ENCODE peak calls at places on chromosomes 4 and X, in nine cellular contexts. K, L, R, I, H, B, G, Y and C are unnamed samples.
A peak's percentile ranks its signal among the peaks of the same experiment; 100 is the strongest.

GRCh38 chr4:159682996-159683395 is 580.1 kb downstream of the RAPGEF2 start:
- DNase-seq in Y (no peak), H (no peak), K (no peak), B (no peak), L (no peak), G (no peak), I (no peak), R (no peak), C (peak; percentile 52)

GRCh38 chrX:41946230-41946629 is 22.9 kb upstream of the CASK start:
- DNase-seq in I (no peak), B (no peak), R (no peak), H (no peak), G (no peak), L (no peak), Y (no peak), K (no peak), C (no peak)

GRCh38 chr4:183675625-183676024 is 16.5 kb downstream of the TRAPPC11 start:
- DNase-seq in H (no peak), B (no peak), L (no peak), I (peak; percentile 66), Y (no peak), K (no peak), G (no peak), R (no peak), C (no peak)

GRCh38 chr4:156953951-156954350 is 17.6 kb downstream of the PDGFC start:
- DNase-seq in H (no peak), K (no peak), G (no peak), B (no peak), R (no peak), I (no peak), Y (no peak), L (no peak), C (no peak)

GRCh38 chr4:125390126-125390525 is 75.4 kb downstream of the FAT4 start:
- DNase-seq in I (peak; percentile 85), K (no peak), G (no peak), H (no peak), Y (no peak), L (peak; percentile 16), B (no peak), R (no peak), C (peak; percentile 86)

GRCh38 chrX:154002215-154002719 is 17.4 kb downstream of the IRAK1 start:
- DNase-seq in H (peak; percentile 20), L (peak; percentile 82), R (no peak), G (peak; percentile 67), Y (no peak), B (no peak), K (peak; percentile 38), I (peak; percentile 86), C (peak; percentile 48)

GRCh38 chr4:71396382-71396781 is 57.6 kb downstream of the SLC4A4 start:
- DNase-seq in G (no peak), B (no peak), I (peak; percentile 41), L (peak; percentile 32), Y (no peak), H (no peak), K (no peak), R (no peak), C (peak; percentile 72)

GRCh38 chr4:102612824-102613366 is 111.7 kb downstream of the NFKB1 start:
- DNase-seq in G (peak; percentile 81), I (no peak), B (no peak), R (no peak), H (no peak), L (no peak), K (no peak), Y (no peak), C (peak; percentile 91)

GRCh38 chr4:185018834-185019450 is 652 bp downstream of the HELT start:
- DNase-seq in Y (no peak), G (no peak), B (no peak), H (peak; percentile 2), K (no peak), I (no peak), L (no peak), R (peak; percentile 63), C (no peak)

GRCh38 chrX:14641681-14642655 is 112.6 kb downstream of the GLRA2 start:
- DNase-seq in H (no peak), L (no peak), B (no peak), R (no peak), K (no peak), I (no peak), G (no peak), Y (no peak), C (no peak)